ENCODE peak calls at places on chromosomes 1 and 21, in ten cellular contexts. U is lower lobe of right lung, Q is fibroblast of lung, L is neural progenitor cell, A is colonic mucosa, E is left ventricle myocardium inferior, M is pancreas, C is WERI-Rb-1, O is MM.1S, H is thoracic aorta. S is an unnamed sample. For H3K9me3, the result is how much of the 10 kb centered on the place peaks cover.

GRCh38 chr1:53396563-53397268 is 62.5 kb upstream of the DMRTB1 start:
- DNase-seq in E (no peak), H (no peak), Q (no peak), M (no peak), A (no peak), O (no peak), L (peak), C (no peak), U (no peak), S (no peak)

GRCh38 chr21:35170244-35170756 is 121.2 kb upstream of the RUNX1 start:
- DNase-seq in A (no peak), C (no peak), E (no peak), L (no peak), M (no peak), U (no peak), H (no peak), O (no peak), Q (no peak), S (no peak)

GRCh38 chr1:40372658-40373322 is 737 bp upstream of the SMAP2 start:
- DNase-seq in L (no peak), Q (no peak), C (no peak), M (no peak), E (no peak), A (no peak), U (no peak), O (no peak), H (no peak), S (no peak)

GRCh38 chr1:160971618-160972056 is 17.0 kb upstream of the ITLN2 start:
- DNase-seq in Q (no peak), U (no peak), H (no peak), C (no peak), E (no peak), M (no peak), O (no peak), L (peak), A (no peak), S (no peak)

GRCh38 chr1:10378071-10378841 is 20.6 kb upstream of the PGD start:
- DNase-seq in M (no peak), A (no peak), C (no peak), E (peak), L (no peak), U (peak), H (no peak), Q (peak), O (no peak), S (peak)

GRCh38 chr1:54564312-54565112 is 16.5 kb downstream of the ACOT11 start:
- DNase-seq in A (peak), H (no peak), L (no peak), Q (no peak), M (peak), C (no peak), E (no peak), O (peak), U (peak), S (no peak)

GRCh38 chr1:94862718-94863117 is 42.6 kb downstream of the SLC44A3 start:
- DNase-seq in Q (no peak), M (no peak), C (no peak), A (no peak), H (no peak), E (no peak), O (no peak), L (no peak), U (no peak), S (no peak)

GRCh38 chr1:195717651-195718050 is 890.6 kb downstream of the KCNT2 start:
- DNase-seq in E (no peak), U (no peak), M (no peak), A (no peak), Q (peak), C (no peak), L (peak), O (no peak), H (no peak), S (no peak)

GRCh38 chr21:27261676-27262075 is 294.8 kb upstream of the ADAMTS5 start:
- DNase-seq in Q (no peak), M (no peak), U (no peak), A (no peak), L (no peak), E (no peak), O (no peak), H (no peak), C (no peak), S (no peak)

GRCh38 chr1:46535063-46535462 is 16.4 kb downstream of the KNCN start:
- DNase-seq in A (peak), U (no peak), E (no peak), Q (no peak), L (no peak), M (peak), H (no peak), C (peak), O (peak), S (peak)

GRCh38 chr1:19683351-19683750 is 18.7 kb downstream of the HTR6 start:
- DNase-seq in L (no peak), U (no peak), Q (no peak), C (no peak), H (no peak), M (no peak), E (no peak), A (no peak), O (no peak), S (no peak)

GRCh38 chr1:41658444-41659158 is 174.1 kb upstream of the EDN2 start:
- DNase-seq in L (peak), H (no peak), U (peak), M (no peak), A (no peak), E (no peak), C (peak), Q (no peak), O (no peak), S (no peak)

GRCh38 chr1:17636612-17637011 is 97.1 kb downstream of the ARHGEF10L start:
- DNase-seq in M (no peak), U (no peak), H (no peak), E (no peak), C (no peak), O (no peak), L (no peak), Q (no peak), A (no peak), S (no peak)

GRCh38 chr21:45278156-45278911 is 9.4 kb downstream of the POFUT2 start:
- DNase-seq in Q (no peak), O (no peak), L (no peak), C (peak), M (no peak), A (no peak), H (no peak), U (peak), E (no peak), S (no peak)

DNA sequence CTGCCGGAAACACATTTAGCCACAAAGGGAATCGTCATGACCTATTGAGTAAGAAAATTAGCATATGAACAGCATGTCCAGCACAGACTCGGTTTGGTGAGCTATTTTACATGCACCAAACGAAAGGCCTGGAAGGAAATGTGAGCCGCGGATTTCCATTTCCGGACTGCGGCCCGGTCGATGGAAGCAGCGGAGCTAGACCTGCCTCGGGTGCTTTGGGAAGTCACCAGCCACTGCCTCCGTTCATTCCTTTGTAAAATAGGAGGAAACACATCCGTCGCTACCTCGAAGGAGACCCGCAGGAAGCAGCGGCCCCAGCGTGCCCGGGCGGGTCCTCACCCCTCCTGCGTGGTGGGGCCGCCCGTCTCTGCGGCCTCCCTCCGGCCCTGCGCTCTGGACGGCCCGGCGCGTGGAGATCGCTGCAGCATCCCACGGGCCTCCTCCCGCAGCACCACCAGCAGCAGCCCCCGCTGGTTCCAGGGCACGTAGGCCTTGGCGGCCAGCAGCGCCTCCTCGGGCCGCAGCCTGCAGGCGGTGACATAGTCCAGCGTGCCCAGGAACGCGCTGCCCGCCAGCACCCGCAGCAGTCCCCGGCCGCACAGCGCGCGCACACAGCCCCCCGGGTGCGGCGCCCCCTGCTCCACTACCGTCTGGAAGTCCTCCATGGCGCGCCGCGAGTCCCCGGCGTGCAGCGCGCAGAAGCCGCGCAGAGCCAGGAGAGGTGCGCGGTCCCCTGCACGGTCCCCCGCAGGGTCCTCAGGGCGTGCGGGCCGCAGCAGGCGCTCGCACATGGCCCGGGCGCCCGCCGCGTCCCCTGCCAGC is 12.1 kb downstream of the TTC34 start:
- DNase-seq in A (no peak), Q (no peak), O (no peak), U (peak), H (no peak), M (no peak), C (no peak), L (no peak), E (no peak), S (no peak)
- H3K9me3 ChIP-seq in A (under half), Q (under half), O (under half), U (under half), H (under half), M (under half), C (under half), L (under half), E (under half), S (under half)

DNA sequence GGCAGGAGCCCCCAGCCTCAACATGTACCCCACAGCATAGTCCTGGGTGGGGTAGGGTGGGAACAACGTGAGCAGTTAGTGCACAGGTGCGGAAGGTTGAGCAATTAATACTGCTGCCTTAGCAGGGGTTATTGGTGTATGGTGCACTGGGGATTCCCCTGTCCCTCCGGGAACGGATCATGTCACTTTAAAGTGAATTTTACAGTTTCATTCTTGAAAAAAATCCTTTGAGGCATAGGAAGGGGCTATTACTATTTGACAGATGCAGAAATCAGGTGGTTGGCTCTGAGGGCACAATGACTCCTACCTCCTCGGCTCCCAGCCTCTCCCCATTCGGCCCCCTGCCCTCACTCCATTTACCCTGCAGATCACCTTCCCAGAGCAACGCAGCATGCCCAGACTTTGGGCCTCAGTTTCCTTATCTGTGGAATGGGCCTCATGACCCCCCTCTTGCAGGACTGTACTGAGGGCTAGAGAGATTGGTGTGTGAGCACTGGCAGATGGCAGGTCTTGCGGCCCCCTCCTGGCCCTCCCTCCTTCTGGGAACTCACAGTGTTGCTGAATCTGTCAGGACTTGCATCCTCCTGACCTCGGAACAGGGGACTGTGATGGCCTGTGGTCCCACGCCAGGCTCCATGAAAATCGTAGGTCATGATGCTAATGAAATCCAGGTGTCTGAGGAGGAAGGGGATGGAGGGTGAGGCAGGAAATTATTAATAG is 5.1 kb upstream of the MYBPH start:
- DNase-seq in U (no peak), O (peak), C (peak), H (no peak), M (no peak), Q (no peak), A (no peak), L (no peak), E (no peak), S (no peak)
- H3K27ac ChIP-seq in U (no peak), O (no peak), C (peak), H (no peak), M (no peak), Q (no peak), A (no peak), L (no peak), E (no peak), S (no peak)

GRCh38 chr1:235093013-235093618 is 35.5 kb downstream of the TOMM20 start:
- DNase-seq in L (peak), A (peak), M (no peak), E (peak), O (no peak), Q (peak), U (no peak), C (peak), H (no peak), S (peak)
- TF ChIP-seq CTCF in L (peak), A (no peak), M (no peak), E (no peak), O (no peak), Q (no peak), U (no peak), C (peak), H (no peak), S (no peak)

DNA sequence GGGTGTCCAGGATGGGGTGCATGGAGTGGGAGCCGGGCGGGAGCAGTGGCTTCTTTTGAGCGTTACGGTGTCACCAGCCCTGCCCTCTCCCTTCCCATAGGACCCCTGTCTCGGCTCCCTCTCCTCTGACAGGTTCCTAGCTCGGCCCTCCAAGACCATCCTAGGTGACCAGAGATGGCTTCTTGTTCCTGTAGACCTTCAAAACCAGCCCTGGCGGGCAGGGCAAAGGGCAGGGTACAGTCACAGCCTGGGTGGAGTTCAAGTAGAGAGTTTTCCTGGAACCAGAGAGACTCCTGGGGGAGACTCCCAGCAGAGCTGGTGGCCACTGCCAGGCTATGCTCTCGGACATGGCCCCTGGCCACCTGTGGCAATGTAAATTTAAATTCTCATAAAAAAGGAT is 345.6 kb upstream of the AJAP1 start:
- DNase-seq in L (no peak), O (no peak), Q (no peak), E (no peak), C (no peak), A (no peak), U (no peak), H (no peak), M (no peak), S (no peak)
- H3K9me3 ChIP-seq in L (under half), O (under half), Q (under half), E (under half), C (under half), A (under half), U (under half), H (under half), M (under half), S (under half)

GRCh38 chr1:109381573-109381972 is 16.1 kb downstream of the SORT1 start:
- DNase-seq in L (no peak), U (no peak), H (no peak), E (no peak), A (no peak), Q (no peak), O (no peak), C (no peak), M (no peak), S (no peak)

GRCh38 chr1:109386054-109386717 is 11.5 kb downstream of the SORT1 start:
- DNase-seq in E (no peak), L (no peak), U (no peak), Q (no peak), M (no peak), A (no peak), O (no peak), C (no peak), H (no peak), S (no peak)

GRCh38 chr1:109383087-109383779 is 14.5 kb downstream of the SORT1 start:
- DNase-seq in M (no peak), E (no peak), A (no peak), Q (no peak), H (no peak), L (peak), U (no peak), O (no peak), C (no peak), S (no peak)

GRCh38 chr1:109385417-109385816 is 12.3 kb downstream of the SORT1 start:
- DNase-seq in A (no peak), E (peak), U (no peak), H (no peak), C (no peak), L (no peak), M (no peak), Q (peak), O (no peak), S (no peak)

DNA sequence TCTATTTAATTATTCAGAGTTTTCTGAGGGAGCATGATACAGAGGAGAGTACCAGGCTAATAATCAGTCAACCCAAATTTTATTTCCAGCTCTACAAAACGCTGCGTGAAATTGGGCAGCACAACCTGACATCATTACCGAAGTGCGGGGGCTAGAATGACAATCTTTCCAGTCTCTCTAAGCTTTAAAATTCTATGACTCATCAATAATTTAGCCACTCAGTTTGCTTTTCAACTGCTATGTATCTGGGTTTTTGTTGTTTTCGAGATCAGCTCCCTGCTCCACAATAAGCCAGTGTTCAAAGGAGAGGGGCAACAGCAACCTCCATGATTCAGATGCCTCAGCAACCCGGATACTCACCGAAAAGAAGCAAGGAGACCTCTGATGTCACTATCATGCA is 13.9 kb downstream of the SORT1 start:
- DNase-seq in O (no peak), L (no peak), Q (no peak), M (no peak), A (no peak), H (no peak), U (no peak), E (no peak), C (no peak), S (no peak)
- H3K27ac ChIP-seq in O (no peak), L (peak), Q (no peak), M (no peak), A (no peak), H (peak), U (no peak), E (peak), C (no peak), S (no peak)